ENCODE peak calls at places on chromosome 1, in nine cellular contexts. K is Panc1, N is breast epithelium, X is GM23338, Y is esophagus muscularis mucosa, W is prostate gland, Q is transverse colon, D is K562, M is GM12878. E is an unnamed sample. For H3K4me1, the result is how much of the 10 kb centered on the place peaks cover.

GRCh38 chr1:116904791-116905320 is 4.9 kb upstream of the PTGFRN start:
- DNase-seq in M (no peak), X (no peak), Q (no peak), N (no peak), K (no peak), D (no peak), Y (no peak), W (no peak), E (no peak)

GRCh38 chr1:102879439-102879993 is 228.8 kb downstream of the COL11A1 start:
- DNase-seq in D (no peak), M (no peak), Q (no peak), W (no peak), X (no peak), K (peak), N (no peak), Y (no peak), E (no peak)

GRCh38 chr1:185369786-185370185 is 52.7 kb upstream of the IVNS1ABP start:
- DNase-seq in Q (no peak), X (no peak), N (no peak), K (no peak), Y (no peak), M (no peak), D (no peak), W (no peak), E (no peak)

GRCh38 chr1:102897537-102897936 is 210.8 kb downstream of the COL11A1 start:
- DNase-seq in Q (no peak), Y (no peak), N (no peak), M (no peak), X (no peak), K (no peak), D (no peak), W (no peak), E (no peak)

GRCh38 chr1:51519857-51520699 is 1.0 kb upstream of the EPS15 start:
- DNase-seq in M (no peak), W (no peak), D (peak), Q (no peak), K (no peak), Y (no peak), X (no peak), N (no peak), E (no peak)

GRCh38 chr1:158146165-158146564 is 34.5 kb upstream of the CD1D start:
- DNase-seq in Q (no peak), K (no peak), M (no peak), W (no peak), D (peak), N (no peak), X (no peak), Y (no peak), E (no peak)

GRCh38 chr1:156060937-156061636 is at the start of gene RAB25:
- DNase-seq in W (peak), K (no peak), M (no peak), X (peak), Q (peak), N (peak), D (no peak), Y (no peak), E (no peak)

GRCh38 chr1:221458430-221459156 is 283.3 kb downstream of the DUSP10 start:
- DNase-seq in D (no peak), Q (no peak), K (no peak), N (no peak), X (no peak), M (no peak), Y (no peak), W (no peak), E (no peak)

GRCh38 chr1:43305461-43305860 is 4.7 kb downstream of the TIE1 start:
- DNase-seq in Y (no peak), N (no peak), W (no peak), M (no peak), D (no peak), X (no peak), K (no peak), Q (peak), E (peak)

GRCh38 chr1:22340873-22341272 is 110.8 kb upstream of the ZBTB40 start:
- DNase-seq in K (no peak), M (no peak), Y (no peak), X (no peak), N (no peak), D (no peak), Q (no peak), W (no peak), E (no peak)

GRCh38 chr1:114671011-114671938 is 1.4 kb upstream of the DENND2C start:
- DNase-seq in M (no peak), K (no peak), Q (no peak), Y (no peak), N (no peak), D (no peak), X (no peak), W (no peak), E (no peak)

GRCh38 chr1:77945345-77945744 is 33.5 kb downstream of the FUBP1 start:
- DNase-seq in M (no peak), Y (no peak), N (no peak), K (no peak), D (no peak), W (no peak), X (no peak), Q (no peak), E (no peak)

GRCh38 chr1:35834218-35834617 is 26.4 kb downstream of the AGO4 start:
- DNase-seq in X (no peak), W (no peak), M (no peak), N (no peak), Q (no peak), K (no peak), D (no peak), Y (no peak), E (no peak)

GRCh38 chr1:54548389-54549044 is 489 bp downstream of the ACOT11 start:
- DNase-seq in W (no peak), X (no peak), D (no peak), N (no peak), Y (no peak), M (no peak), Q (no peak), K (no peak), E (no peak)

GRCh38 chr1:36212782-36213181 is 11.5 kb upstream of the THRAP3 start:
- DNase-seq in K (no peak), X (no peak), D (peak), Q (no peak), M (no peak), N (no peak), Y (no peak), W (no peak), E (peak)

GRCh38 chr1:20266141-20266540 is 24.5 kb upstream of the VWA5B1 start:
- DNase-seq in D (no peak), Q (no peak), W (no peak), M (no peak), K (no peak), Y (no peak), X (no peak), N (no peak), E (no peak)

GRCh38 chr1:156270314-156270713 is 12.3 kb downstream of the SMG5 start:
- DNase-seq in K (no peak), W (no peak), X (no peak), Y (no peak), Q (no peak), M (no peak), D (no peak), N (no peak), E (no peak)

GRCh38 chr1:20250346-20250989 is 40.2 kb upstream of the VWA5B1 start:
- DNase-seq in Q (peak), Y (no peak), M (peak), D (no peak), X (no peak), N (peak), K (no peak), W (no peak), E (peak)

GRCh38 chr1:205505076-205505729 is 734 bp downstream of the CDK18 start:
- DNase-seq in D (no peak), X (peak), Q (no peak), N (no peak), Y (no peak), K (no peak), M (no peak), W (no peak), E (no peak)

GRCh38 chr1:117757668-117758067 is 151.8 kb downstream of the TENT5C start:
- DNase-seq in M (no peak), Y (no peak), X (no peak), D (no peak), Q (no peak), N (no peak), K (no peak), W (no peak), E (no peak)

GRCh38 chr1:3618904-3619671 is 5.7 kb upstream of the TPRG1L start:
- DNase-seq in Q (peak), K (peak), X (peak), M (peak), N (peak), Y (peak), D (peak), W (peak), E (peak)

GRCh38 chr1:56525463-56526155 is 53.8 kb downstream of the PLPP3 start:
- DNase-seq in N (no peak), X (no peak), M (peak), K (no peak), Q (peak), Y (no peak), D (no peak), W (no peak), E (no peak)

GRCh38 chr1:88661188-88661587 is 22.9 kb upstream of the PKN2 start:
- DNase-seq in K (no peak), M (no peak), W (no peak), Q (no peak), N (no peak), Y (no peak), X (peak), D (no peak), E (no peak)

GRCh38 chr1:7177438-7178126 is 392.3 kb downstream of the CAMTA1 start:
- DNase-seq in K (no peak), N (no peak), X (peak), W (no peak), Q (no peak), Y (peak), M (no peak), D (no peak), E (no peak)

GRCh38 chr1:162168261-162168660 is 98.8 kb downstream of the NOS1AP start:
- DNase-seq in D (no peak), M (no peak), Y (no peak), W (peak), N (peak), K (no peak), X (no peak), Q (no peak), E (no peak)

GRCh38 chr1:76040327-76040868 is 34.1 kb upstream of the ST6GALNAC3 start:
- DNase-seq in Q (peak), N (no peak), X (peak), K (no peak), W (no peak), D (peak), M (no peak), Y (no peak), E (no peak)

GRCh38 chr1:242525360-242525722 is 844 bp upstream of the PLD5 start:
- DNase-seq in W (no peak), Q (no peak), K (no peak), X (peak), Y (no peak), D (no peak), M (no peak), N (no peak), E (no peak)

GRCh38 chr1:53740621-53741105 is 1.7 kb upstream of the GLIS1 start:
- DNase-seq in K (no peak), X (no peak), Y (no peak), N (no peak), W (no peak), M (no peak), D (no peak), Q (no peak), E (no peak)

GRCh38 chr1:54149734-54150133 is 3.1 kb downstream of the CDCP2 start:
- DNase-seq in X (no peak), M (no peak), N (no peak), K (no peak), W (no peak), Y (no peak), Q (no peak), D (no peak), E (no peak)

GRCh38 chr1:54153548-54154439 is 994 bp upstream of the CDCP2 start:
- DNase-seq in W (peak), Y (no peak), X (peak), K (no peak), D (no peak), Q (peak), N (peak), M (no peak), E (peak)

GRCh38 chr1:247375747-247376146 is 40.2 kb upstream of the NLRP3 start:
- DNase-seq in Y (no peak), K (no peak), M (no peak), Q (no peak), W (no peak), X (peak), D (no peak), N (no peak), E (no peak)

GRCh38 chr1:246923482-246923881 is 8.3 kb downstream of the AHCTF1 start:
- DNase-seq in M (no peak), N (no peak), X (no peak), K (no peak), Y (no peak), W (no peak), Q (no peak), D (no peak), E (no peak)

GRCh38 chr1:7805460-7805859 is 21.4 kb downstream of the PER3 start:
- DNase-seq in N (no peak), Y (no peak), W (no peak), M (no peak), Q (no peak), X (no peak), K (no peak), D (no peak), E (no peak)

GRCh38 chr1:65419681-65420589 is 533 bp upstream of the LEPR start:
- DNase-seq in M (peak), D (peak), X (peak), Y (peak), W (peak), K (peak), Q (peak), N (peak), E (peak)
- TF ChIP-seq POLR2AphosphoS5 in M (peak), D (peak), X (no peak), Y (peak), W (no peak), K (peak), Q (no peak), N (peak), E (peak)

GRCh38 chr1:204213668-204214662 is at the start of gene GOLT1A:
- DNase-seq in D (peak), W (peak), N (peak), Q (peak), M (peak), X (peak), K (peak), Y (no peak), E (peak)
- H3K4me3 ChIP-seq in D (no peak), W (peak), N (no peak), Q (no peak), M (no peak), X (peak), K (peak), Y (peak), E (no peak)

DNA sequence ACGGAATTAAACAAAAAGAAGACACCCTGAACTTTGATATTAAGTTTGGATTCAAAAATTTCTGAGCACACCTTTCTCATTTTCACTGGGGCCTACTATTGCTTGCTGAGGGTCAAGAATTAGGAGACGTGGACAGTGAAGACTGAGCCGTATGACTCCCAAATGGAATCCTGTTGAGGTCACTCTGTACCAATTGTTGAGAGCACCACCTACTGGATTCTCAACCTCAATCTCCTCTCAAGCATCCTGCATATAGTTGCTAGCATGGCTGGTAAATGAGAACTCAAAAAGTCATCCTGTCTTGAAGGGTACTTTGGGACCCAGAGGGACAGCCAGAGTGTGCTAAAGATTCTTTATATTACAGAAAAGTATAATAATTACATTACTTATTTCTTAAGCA is 20.2 kb upstream of the MTR start:
- DNase-seq in N (no peak), D (peak), Y (no peak), K (no peak), M (no peak), Q (no peak), X (peak), W (no peak), E (no peak)
- H3K4me1 ChIP-seq in N (under half), D (under half), Y (under half), K (under half), M (under half), Q (under half), X (under half), W (under half), E (under half)

DNA sequence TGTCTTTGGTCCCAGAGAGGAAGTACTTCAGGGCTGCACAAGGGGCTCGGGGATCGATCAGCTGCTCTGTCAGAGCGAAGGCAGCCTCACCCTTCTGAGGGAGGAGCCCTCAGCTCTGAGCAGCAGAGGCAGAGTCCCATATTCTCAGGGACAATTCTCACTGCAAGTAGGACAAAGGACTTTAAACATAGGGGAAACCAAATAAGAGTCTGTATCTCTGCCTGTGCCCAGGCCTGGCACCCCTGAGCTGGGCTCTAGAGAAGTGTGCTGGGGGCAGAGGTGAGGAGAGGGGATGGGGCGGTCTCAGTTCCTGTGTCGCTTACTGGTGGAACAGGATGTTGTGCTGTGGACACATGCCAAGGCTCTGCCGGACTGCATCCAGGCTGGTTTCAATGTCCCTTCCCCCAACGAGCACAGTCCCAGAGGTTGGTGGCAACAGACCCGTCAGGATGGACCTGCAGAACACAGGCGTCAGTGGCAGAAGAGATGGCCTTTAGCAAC is 76.6 kb downstream of the ABCA4 start:
- DNase-seq in D (no peak), Q (peak), W (peak), N (peak), K (no peak), Y (no peak), M (no peak), X (no peak), E (no peak)
- TF ChIP-seq POLR2AphosphoS5 in D (no peak), Q (no peak), W (no peak), N (peak), K (no peak), Y (peak), M (no peak), X (no peak), E (no peak)

E was measured in sigmoid colon.